ENCODE peak calls at places on chromosomes 11 and 22, in four cellular contexts. F is AG04450, Z is DND-41, R is GM23338. B is an unnamed sample.

GRCh38 chr11:88535916-88536547 is 198.5 kb upstream of the CTSC start:
- DNase-seq in R (no peak), F (peak), Z (no peak), B (no peak)

GRCh38 chr11:125201525-125202121 is 37.1 kb downstream of the PKNOX2 start:
- DNase-seq in Z (no peak), F (no peak), R (peak), B (no peak)

GRCh38 chr11:12719221-12719620 is 45.0 kb downstream of the TEAD1 start:
- DNase-seq in R (peak), F (no peak), Z (no peak), B (no peak)

GRCh38 chr11:117876341-117877119 is at the start of gene FXYD6:
- DNase-seq in Z (peak), F (no peak), R (peak), B (no peak)

GRCh38 chr11:9040410-9040809 is 36.6 kb upstream of the NRIP3 start:
- DNase-seq in Z (no peak), R (no peak), F (no peak), B (no peak)

GRCh38 chr22:30511903-30512302 is 6.4 kb upstream of the SEC14L4 start:
- DNase-seq in R (no peak), Z (no peak), F (no peak), B (no peak)

GRCh38 chr11:34266090-34266912 is 91.5 kb downstream of the ABTB2 start:
- DNase-seq in Z (no peak), F (peak), R (no peak), B (no peak)

GRCh38 chr11:61955031-61955415 is 4.9 kb downstream of the BEST1 start:
- DNase-seq in F (no peak), Z (no peak), R (peak), B (no peak)

GRCh38 chr11:27398413-27398780 is 35.4 kb upstream of the CCDC34 start:
- DNase-seq in Z (no peak), R (no peak), F (no peak), B (no peak)

GRCh38 chr22:23113847-23114720 is 27.7 kb downstream of the RSPH14 start:
- DNase-seq in R (no peak), Z (no peak), F (no peak), B (no peak)

GRCh38 chr11:117953029-117953671 is 23.9 kb upstream of the TMPRSS13 start:
- DNase-seq in Z (peak), F (no peak), R (no peak), B (peak)

GRCh38 chr11:109073032-109073822 is 348.8 kb upstream of the C11orf87 start:
- DNase-seq in R (no peak), Z (no peak), F (no peak), B (no peak)

GRCh38 chr22:35140879-35141745 is 75.2 kb downstream of the ISX start:
- DNase-seq in Z (no peak), F (no peak), R (peak), B (no peak)

GRCh38 chr22:43745783-43746356 is 66.2 kb downstream of the EFCAB6 start:
- DNase-seq in F (no peak), Z (no peak), R (no peak), B (no peak)

GRCh38 chr11:46513934-46514342 is 79.9 kb downstream of the AMBRA1 start:
- DNase-seq in Z (no peak), R (no peak), F (peak), B (no peak)
- H3K27ac ChIP-seq in Z (no peak), R (peak), F (no peak), B (no peak)

DNA sequence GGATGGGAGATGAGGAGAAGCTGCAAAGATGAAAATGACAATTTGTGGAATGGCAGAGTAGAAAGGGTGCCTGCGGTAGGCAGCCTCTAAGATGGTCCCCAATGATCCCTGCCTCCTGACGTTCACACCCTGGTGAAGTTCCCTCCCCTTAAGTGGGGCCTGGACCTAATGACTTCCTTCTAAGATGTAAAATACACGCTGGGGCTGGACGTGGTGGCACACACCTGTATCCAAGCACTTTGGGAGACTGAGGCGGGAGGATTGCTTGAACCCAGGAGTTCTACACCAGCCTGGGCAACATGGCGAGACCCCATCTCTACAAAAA is 60.7 kb upstream of the CREB3L1 start:
- DNase-seq in F (no peak), Z (no peak), R (no peak), B (no peak)
- H3K4me3 ChIP-seq in F (no peak), Z (no peak), R (no peak), B (no peak)

GRCh38 chr11:83051760-83052671 is 19.7 kb downstream of the RAB30 start:
- DNase-seq in Z (no peak), F (peak), R (no peak), B (no peak)

GRCh38 chr11:83042966-83043711 is 28.6 kb downstream of the RAB30 start:
- DNase-seq in Z (no peak), R (no peak), F (no peak), B (no peak)

GRCh38 chr11:83044958-83045712 is 26.6 kb downstream of the RAB30 start:
- DNase-seq in Z (no peak), F (peak), R (peak), B (no peak)

GRCh38 chr11:83047515-83048225 is 24.0 kb downstream of the RAB30 start:
- DNase-seq in F (no peak), Z (no peak), R (no peak), B (no peak)

GRCh38 chr11:83046626-83047172 is 25.0 kb downstream of the RAB30 start:
- DNase-seq in Z (no peak), F (no peak), R (no peak), B (no peak)
- H3K27ac ChIP-seq in Z (no peak), F (no peak), R (no peak), B (no peak)

GRCh38 chr22:32803020-32803758 is 1.7 kb downstream of the TIMP3 start:
- DNase-seq in F (no peak), Z (no peak), R (no peak), B (no peak)
- H3K4me3 ChIP-seq in F (peak), Z (no peak), R (peak), B (no peak)

DNA sequence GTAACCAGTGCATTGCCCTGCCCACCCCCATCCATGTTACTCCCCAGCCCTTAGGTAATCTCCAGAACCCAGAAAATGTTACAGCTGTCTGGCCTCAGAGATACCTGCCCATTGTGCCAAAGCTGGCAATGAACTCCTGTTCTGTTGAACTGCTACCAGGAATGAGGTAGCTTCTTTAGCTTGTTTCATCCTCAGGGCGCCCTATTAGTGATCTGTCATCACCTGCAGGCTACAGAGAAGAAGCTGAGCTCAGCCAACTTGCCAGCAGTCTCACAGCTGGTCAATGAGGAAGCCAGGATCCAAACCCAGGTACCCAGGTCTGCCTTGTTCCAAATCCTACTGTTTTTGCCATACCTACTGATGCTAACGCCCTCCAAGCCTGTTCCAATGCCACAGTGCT is 88.7 kb downstream of the GALNT18 start:
- DNase-seq in Z (no peak), R (no peak), F (no peak), B (no peak)
- H3K27ac ChIP-seq in Z (no peak), R (no peak), F (no peak), B (no peak)

GRCh38 chr11:91489989-91490388 is 734.6 kb upstream of the FAT3 start:
- DNase-seq in R (peak), Z (no peak), F (no peak), B (no peak)

GRCh38 chr11:91497847-91498246 is 726.8 kb upstream of the FAT3 start:
- DNase-seq in R (no peak), Z (no peak), F (no peak), B (no peak)

DNA sequence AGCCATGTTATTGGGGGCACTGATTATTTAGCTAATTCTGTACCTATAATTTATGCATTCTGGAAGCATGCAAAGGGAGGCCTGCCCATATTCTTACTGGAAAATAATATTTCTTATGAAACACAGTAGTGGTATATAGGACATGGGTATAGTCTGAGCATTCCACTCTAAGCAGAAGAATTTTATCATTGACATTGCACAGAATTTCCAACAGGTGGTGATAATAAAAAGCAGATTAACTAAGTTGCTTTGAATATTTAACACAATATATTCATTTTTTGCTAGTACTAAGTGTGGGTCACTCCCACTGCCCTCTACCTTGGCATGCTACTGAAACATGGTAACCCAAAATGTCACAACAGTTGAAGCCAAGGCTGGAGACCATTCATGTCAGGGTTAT is 728.8 kb upstream of the FAT3 start:
- DNase-seq in Z (no peak), R (no peak), F (no peak), B (no peak)
- H3K4me3 ChIP-seq in Z (no peak), R (no peak), F (no peak), B (no peak)

DNA sequence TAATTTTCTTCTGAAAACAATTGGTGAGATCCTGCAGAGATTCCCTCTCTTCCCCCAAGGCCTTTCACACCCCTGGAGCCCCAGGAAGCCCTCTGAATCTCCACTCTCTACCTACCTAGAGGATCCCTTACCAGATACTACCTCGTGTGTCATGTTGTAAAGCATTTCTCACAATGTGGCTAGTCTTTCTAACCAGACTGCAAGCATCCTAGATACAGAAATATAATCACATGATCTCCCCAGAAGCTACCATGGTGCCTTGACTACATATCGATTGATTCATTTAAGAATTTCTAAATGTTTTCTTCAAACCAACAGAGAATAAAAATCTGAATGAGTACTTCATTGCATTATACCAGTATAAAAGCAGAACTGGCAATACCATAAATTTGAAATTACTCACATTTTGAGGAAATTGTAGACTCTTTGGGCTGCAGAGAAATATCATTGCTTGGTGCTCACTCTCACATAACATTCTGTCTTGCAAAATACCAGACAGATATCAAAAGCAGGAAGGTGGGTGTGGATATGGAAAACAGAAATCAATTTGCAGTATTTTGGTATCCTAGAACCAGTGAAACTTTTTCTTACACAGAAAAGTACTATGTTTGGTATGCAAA is 113.5 kb downstream of the MAML2 start:
- DNase-seq in F (no peak), Z (no peak), R (no peak), B (no peak)
- H3K27ac ChIP-seq in F (peak), Z (no peak), R (no peak), B (no peak)

GRCh38 chr11:57251037-57251436 is 14.0 kb upstream of the APLNR start:
- DNase-seq in F (no peak), Z (no peak), R (no peak), B (no peak)

GRCh38 chr11:57249384-57250319 is 12.6 kb upstream of the APLNR start:
- DNase-seq in F (peak), Z (peak), R (peak), B (peak)

GRCh38 chr11:57251491-57252104 is 14.5 kb upstream of the APLNR start:
- DNase-seq in R (no peak), Z (no peak), F (no peak), B (no peak)

GRCh38 chr11:57244911-57245310 is 7.9 kb upstream of the APLNR start:
- DNase-seq in R (no peak), Z (no peak), F (no peak), B (peak)

GRCh38 chr11:57248780-57249383 is 11.8 kb upstream of the APLNR start:
- DNase-seq in F (peak), R (peak), Z (peak), B (no peak)
- H3K4me3 ChIP-seq in F (no peak), R (no peak), Z (no peak), B (no peak)

B was measured in CD4-positive, CD25-positive, alpha-beta regulatory T cell.